ENCODE peak calls at places on chromosomes 7 and 10, in eight cellular contexts. O is vagina; Q is DND-41; R is psoas muscle; F is heart left ventricle; W is transverse colon; X is CD8-positive, alpha-beta memory T cell; T is breast epithelium. E is an unnamed sample.

GRCh38 chr10:83522456-83522855 is 616.9 kb upstream of the GHITM start:
- DNase-seq in T (no peak), W (no peak), X (no peak), R (no peak), O (no peak), F (no peak), Q (no peak), E (no peak)

GRCh38 chr7:108093903-108094302 is 36.3 kb downstream of the LAMB4 start:
- DNase-seq in X (no peak), F (peak; percentile 41), T (no peak), W (no peak), Q (no peak), O (no peak), R (peak; percentile 18), E (no peak)

GRCh38 chr10:81472927-81473470 is 402.0 kb upstream of the NRG3 start:
- DNase-seq in O (no peak), T (no peak), X (no peak), F (peak; percentile 21), W (no peak), Q (no peak), R (no peak), E (no peak)

GRCh38 chr10:110506448-110506847 is 8.7 kb downstream of the DUSP5 start:
- DNase-seq in O (no peak), Q (no peak), F (no peak), W (no peak), R (no peak), X (no peak), T (no peak), E (no peak)

GRCh38 chr7:121337398-121337797 is 8.6 kb downstream of the WNT16 start:
- DNase-seq in T (no peak), R (no peak), F (no peak), X (no peak), Q (no peak), W (no peak), O (no peak), E (no peak)

GRCh38 chr10:132168571-132169030 is 18.1 kb upstream of the DPYSL4 start:
- DNase-seq in O (no peak), T (no peak), F (peak; percentile 17), Q (no peak), R (peak; percentile 5), X (no peak), W (no peak), E (no peak)

GRCh38 chr10:28367865-28368541 is 65.1 kb upstream of the MPP7 start:
- DNase-seq in O (no peak), Q (peak; percentile 38), R (no peak), T (no peak), X (peak; percentile 28), F (peak; percentile 31), W (peak; percentile 31), E (peak; percentile 61)

GRCh38 chr10:69869291-69869841 is 67.7 kb downstream of the COL13A1 start:
- DNase-seq in X (no peak), W (peak; percentile 79), F (no peak), O (no peak), Q (no peak), R (no peak), T (no peak), E (peak; percentile 89)

GRCh38 chr7:74178632-74179031 is 4.5 kb downstream of the EIF4H start:
- DNase-seq in O (no peak), F (no peak), T (no peak), R (no peak), X (no peak), Q (no peak), W (no peak), E (no peak)

GRCh38 chr7:7228967-7229366 is 46.6 kb downstream of the C1GALT1 start:
- DNase-seq in R (no peak), T (no peak), F (no peak), X (no peak), W (no peak), Q (no peak), O (no peak), E (no peak)

DNA sequence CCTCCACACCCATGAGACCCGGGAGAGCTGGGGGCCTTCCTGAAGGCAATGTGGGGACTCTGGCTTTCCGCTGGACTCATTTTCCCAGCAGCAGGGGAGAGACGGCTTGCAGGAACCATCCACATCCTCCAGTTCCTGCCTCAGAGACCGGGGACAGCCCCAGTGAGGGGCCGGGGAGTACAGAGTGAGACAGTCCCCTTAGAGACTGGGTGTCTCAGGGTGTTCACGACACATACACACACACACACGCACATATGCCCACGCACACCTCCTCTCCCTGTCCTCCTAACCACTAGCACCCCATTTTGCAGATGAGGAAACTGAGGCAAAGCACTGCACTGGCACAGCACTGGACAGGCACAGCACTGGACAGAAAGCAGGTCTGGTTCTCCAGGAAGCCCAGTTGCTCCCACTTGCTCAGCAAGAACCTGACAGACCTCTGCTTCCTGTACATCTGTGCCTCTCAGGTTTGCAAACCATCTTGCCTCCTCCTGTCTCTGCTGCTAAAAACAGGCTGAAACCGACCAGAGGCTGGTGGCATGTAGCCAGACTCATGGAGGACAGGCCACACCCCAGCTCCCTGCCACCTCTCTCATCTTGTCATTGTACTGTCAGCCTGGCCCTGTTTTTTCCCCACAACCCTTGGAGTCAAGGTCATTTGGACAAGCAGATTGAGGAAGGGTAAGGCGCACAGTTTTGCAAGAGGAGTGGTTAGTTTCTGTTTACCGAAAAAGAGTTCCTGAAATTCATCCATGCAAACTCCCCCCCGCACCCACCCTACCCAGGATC is 8.0 kb upstream of the C10orf105 start:
- DNase-seq in F (peak; percentile 86), R (peak; percentile 54), W (peak; percentile 89), T (no peak), Q (peak; percentile 78), X (peak; percentile 68), O (no peak), E (peak; percentile 73)
- H3K4me3 ChIP-seq in F (no peak overlapping the region), R (no peak overlapping the region), W (no peak overlapping the region), T (peak overlapping the region; percentile 35), Q (no peak overlapping the region), X (peak overlapping the region; percentile 24), O (no peak overlapping the region), E (no peak overlapping the region)

GRCh38 chr7:81770823-81771222 is 976 bp upstream of the HGF start:
- DNase-seq in W (no peak), R (no peak), O (no peak), X (no peak), T (no peak), Q (no peak), F (no peak), E (no peak)

GRCh38 chr7:81769891-81770818 is at the start of gene HGF:
- DNase-seq in O (peak; percentile 92), Q (no peak), W (peak; percentile 18), T (peak; percentile 52), R (peak; percentile 58), F (peak; percentile 81), X (no peak), E (no peak)

GRCh38 chr7:81768951-81769778 is 682 bp downstream of the HGF start:
- DNase-seq in X (no peak), Q (no peak), T (no peak), O (no peak), R (no peak), W (no peak), F (no peak), E (no peak)

DNA sequence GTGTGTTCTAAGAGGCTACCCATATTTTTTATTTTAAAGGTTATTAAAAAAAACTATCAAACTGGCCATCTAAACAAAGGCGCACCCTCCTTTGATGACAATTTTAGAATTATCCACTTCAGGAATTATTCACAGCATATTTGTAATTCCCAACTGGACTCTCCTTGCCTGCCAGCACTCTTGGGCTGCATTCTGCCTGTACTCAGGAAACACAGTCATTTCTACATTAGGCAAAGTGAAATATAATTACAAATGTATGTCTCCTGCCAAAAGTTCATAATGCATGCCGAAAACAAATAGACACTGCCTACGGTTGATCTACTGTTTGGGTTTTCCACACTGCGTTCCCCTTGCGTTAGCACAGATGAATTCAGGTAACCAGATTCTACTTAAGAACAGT is 2.0 kb downstream of the HGF start:
- DNase-seq in W (no peak), Q (no peak), T (no peak), R (peak; percentile 14), X (no peak), F (no peak), O (no peak), E (no peak)
- H3K4me3 ChIP-seq in W (peak overlapping the region; percentile 35), Q (no peak overlapping the region), T (peak overlapping the region; percentile 63), R (peak overlapping the region; percentile 54), X (no peak overlapping the region), F (no peak overlapping the region), O (peak overlapping the region; percentile 44), E (no peak overlapping the region)

DNA sequence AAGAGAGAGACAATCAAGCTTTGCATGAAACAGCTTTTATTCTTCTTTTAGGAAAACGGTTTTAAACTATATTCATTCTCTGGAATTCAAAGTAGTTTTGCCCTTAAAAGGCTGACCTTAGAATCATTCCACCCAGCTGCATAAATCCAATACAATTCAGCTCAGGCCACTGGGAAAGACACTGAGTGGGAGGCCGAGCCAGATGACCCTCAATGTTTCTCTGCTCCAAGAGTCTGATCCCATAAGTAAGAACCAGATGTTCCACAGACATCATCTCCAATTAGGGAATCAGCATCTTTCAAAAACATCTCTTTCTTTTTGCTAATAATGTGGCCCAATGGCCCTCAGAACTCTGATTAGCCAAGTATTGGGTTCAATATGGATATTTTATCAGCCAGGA is 26.1 kb downstream of the CREB3L2 start:
- DNase-seq in X (no peak), F (peak; percentile 46), R (no peak), O (no peak), Q (no peak), W (no peak), T (no peak), E (no peak)
- H3K4me3 ChIP-seq in X (no peak overlapping the region), F (no peak overlapping the region), R (no peak overlapping the region), O (no peak overlapping the region), Q (no peak overlapping the region), W (no peak overlapping the region), T (no peak overlapping the region), E (no peak overlapping the region)

GRCh38 chr10:125120046-125120710 is 40.2 kb downstream of the CTBP2 start:
- DNase-seq in T (no peak), O (no peak), Q (no peak), R (no peak), X (no peak), W (no peak), F (no peak), E (peak; percentile 71)

GRCh38 chr10:125116041-125116649 is 44.2 kb downstream of the CTBP2 start:
- DNase-seq in X (no peak), T (no peak), R (no peak), Q (no peak), F (no peak), W (no peak), O (no peak), E (no peak)

GRCh38 chr10:125116652-125117310 is 43.6 kb downstream of the CTBP2 start:
- DNase-seq in R (no peak), Q (no peak), T (no peak), W (no peak), O (no peak), F (no peak), X (no peak), E (no peak)

GRCh38 chr10:125118701-125119100 is 41.7 kb downstream of the CTBP2 start:
- DNase-seq in Q (no peak), T (no peak), X (no peak), R (no peak), O (no peak), W (no peak), F (no peak), E (no peak)

DNA sequence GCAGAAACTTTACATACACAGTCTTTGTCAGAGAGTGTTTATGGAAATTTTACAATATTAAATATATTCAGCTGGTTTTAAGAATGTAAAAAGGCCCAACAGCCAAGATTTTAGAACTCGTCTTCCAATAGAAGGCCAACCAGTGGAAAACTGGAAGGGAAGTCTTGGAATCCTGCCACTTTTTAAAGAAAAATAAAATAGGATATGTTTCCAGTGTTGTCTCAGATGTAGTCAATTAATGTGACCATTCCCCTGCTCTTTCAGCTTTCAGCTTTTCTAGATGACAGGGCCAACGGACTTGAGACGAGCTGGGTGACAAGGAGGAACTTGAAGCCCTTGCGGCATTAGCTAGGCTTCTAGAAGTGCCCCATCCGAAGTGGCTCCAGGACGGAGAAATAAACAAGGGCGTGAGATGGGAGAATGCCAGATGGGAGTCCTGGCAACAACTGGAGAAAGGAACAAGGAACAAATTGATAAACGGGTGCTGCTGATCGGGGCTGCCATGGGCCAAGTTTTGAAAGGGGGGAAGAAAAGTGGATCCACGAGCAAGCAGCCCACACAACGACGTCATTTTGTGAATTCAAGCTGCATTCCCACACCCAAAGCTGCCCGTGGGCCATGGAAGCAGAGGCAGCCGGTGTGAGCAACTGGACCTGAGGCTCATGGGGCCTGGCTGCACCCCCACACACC is 42.3 kb downstream of the CTBP2 start:
- DNase-seq in T (no peak), F (peak; percentile 61), X (no peak), R (no peak), O (no peak), W (peak; percentile 59), Q (no peak), E (peak; percentile 64)
- H3K4me3 ChIP-seq in T (peak overlapping the region; percentile 39), F (no peak overlapping the region), X (no peak overlapping the region), R (no peak overlapping the region), O (no peak overlapping the region), W (no peak overlapping the region), Q (no peak overlapping the region), E (no peak overlapping the region)

E was measured in small intestine.